ENCODE peak calls at places on chromosome 19, in eight cellular contexts. One of them, this sample, is unnamed.
A peak's percentile ranks its signal among the peaks of the same experiment; 100 is the strongest.

GRCh38 chr19:54470991-54471782 is 1.9 kb downstream of the CDC42EP5 start:
- DNase-seq in HEK293T: no peak
- DNase-seq in heart left ventricle: peak; percentile 48
- DNase-seq in left colon: no peak
- DNase-seq in T-helper 2 cell: no peak
- DNase-seq in NCI-H1105: no peak
- DNase-seq in SK-N-DZ: no peak
- DNase-seq in Peyer's patch: peak; percentile 77
- DNase-seq in this sample: no peak

GRCh38 chr19:58117841-58118575 is 20.0 kb upstream of the ZSCAN18 start:
- DNase-seq in HEK293T: no peak
- DNase-seq in heart left ventricle: no peak
- DNase-seq in left colon: no peak
- DNase-seq in T-helper 2 cell: no peak
- DNase-seq in NCI-H1105: no peak
- DNase-seq in SK-N-DZ: no peak
- DNase-seq in Peyer's patch: no peak
- DNase-seq in this sample: no peak

GRCh38 chr19:37007587-37008220 is 70.5 kb upstream of the ZNF420 start:
- DNase-seq in HEK293T: no peak
- DNase-seq in heart left ventricle: peak; percentile 88
- DNase-seq in left colon: no peak
- DNase-seq in T-helper 2 cell: peak; percentile 56
- DNase-seq in NCI-H1105: peak; percentile 83
- DNase-seq in SK-N-DZ: no peak
- DNase-seq in Peyer's patch: no peak
- DNase-seq in this sample: no peak

GRCh38 chr19:18021121-18021755 is 13.3 kb downstream of the ARRDC2 start:
- DNase-seq in HEK293T: no peak
- DNase-seq in heart left ventricle: peak; percentile 93
- DNase-seq in left colon: peak; percentile 83
- DNase-seq in T-helper 2 cell: peak; percentile 46
- DNase-seq in NCI-H1105: no peak
- DNase-seq in SK-N-DZ: no peak
- DNase-seq in Peyer's patch: peak; percentile 80
- DNase-seq in this sample: no peak

GRCh38 chr19:3620145-3620816 is 6.3 kb downstream of the CACTIN start:
- DNase-seq in HEK293T: no peak
- DNase-seq in heart left ventricle: no peak
- DNase-seq in left colon: no peak
- DNase-seq in T-helper 2 cell: no peak
- DNase-seq in NCI-H1105: no peak
- DNase-seq in SK-N-DZ: no peak
- DNase-seq in Peyer's patch: no peak
- DNase-seq in this sample: no peak

GRCh38 chr19:55245236-55245904 is 13.4 kb downstream of the PPP6R1 start:
- DNase-seq in HEK293T: no peak
- DNase-seq in heart left ventricle: no peak
- DNase-seq in left colon: no peak
- DNase-seq in T-helper 2 cell: no peak
- DNase-seq in NCI-H1105: no peak
- DNase-seq in SK-N-DZ: no peak
- DNase-seq in Peyer's patch: peak; percentile 39
- DNase-seq in this sample: no peak

GRCh38 chr19:292281-292884 is 1.2 kb upstream of the PLPP2 start:
- DNase-seq in HEK293T: no peak
- DNase-seq in heart left ventricle: no peak
- DNase-seq in left colon: no peak
- DNase-seq in T-helper 2 cell: no peak
- DNase-seq in NCI-H1105: no peak
- DNase-seq in SK-N-DZ: no peak
- DNase-seq in Peyer's patch: peak; percentile 51
- DNase-seq in this sample: no peak

GRCh38 chr19:28208745-28209144 is 1004.2 kb downstream of the UQCRFS1 start:
- DNase-seq in HEK293T: no peak
- DNase-seq in heart left ventricle: no peak
- DNase-seq in left colon: no peak
- DNase-seq in T-helper 2 cell: peak; percentile 2
- DNase-seq in NCI-H1105: no peak
- DNase-seq in SK-N-DZ: no peak
- DNase-seq in Peyer's patch: no peak
- DNase-seq in this sample: no peak

GRCh38 chr19:9885077-9885552 is 50.0 kb downstream of the PIN1 start:
- DNase-seq in HEK293T: peak; percentile 45
- DNase-seq in heart left ventricle: peak; percentile 44
- DNase-seq in left colon: no peak
- DNase-seq in T-helper 2 cell: no peak
- DNase-seq in NCI-H1105: no peak
- DNase-seq in SK-N-DZ: no peak
- DNase-seq in Peyer's patch: no peak
- DNase-seq in this sample: peak; percentile 92

GRCh38 chr19:16252459-16253205 is 54.9 kb downstream of the AP1M1 start:
- DNase-seq in HEK293T: no peak
- DNase-seq in heart left ventricle: no peak
- DNase-seq in left colon: peak; percentile 46
- DNase-seq in T-helper 2 cell: no peak
- DNase-seq in NCI-H1105: no peak
- DNase-seq in SK-N-DZ: no peak
- DNase-seq in Peyer's patch: no peak
- DNase-seq in this sample: no peak

GRCh38 chr19:8210660-8211101 is 1.5 kb downstream of the CERS4 start:
- DNase-seq in HEK293T: no peak
- DNase-seq in heart left ventricle: no peak
- DNase-seq in left colon: no peak
- DNase-seq in T-helper 2 cell: no peak
- DNase-seq in NCI-H1105: no peak
- DNase-seq in SK-N-DZ: no peak
- DNase-seq in Peyer's patch: no peak
- DNase-seq in this sample: no peak

GRCh38 chr19:18020212-18021067 is 12.5 kb downstream of the ARRDC2 start:
- DNase-seq in HEK293T: no peak
- DNase-seq in heart left ventricle: peak; percentile 96
- DNase-seq in left colon: peak; percentile 76
- DNase-seq in T-helper 2 cell: no peak
- DNase-seq in NCI-H1105: no peak
- DNase-seq in SK-N-DZ: no peak
- DNase-seq in Peyer's patch: peak; percentile 78
- DNase-seq in this sample: no peak

GRCh38 chr19:29372921-29373797 is 152.6 kb upstream of the VSTM2B start:
- DNase-seq in HEK293T: no peak
- DNase-seq in heart left ventricle: no peak
- DNase-seq in left colon: no peak
- DNase-seq in T-helper 2 cell: no peak
- DNase-seq in NCI-H1105: no peak
- DNase-seq in SK-N-DZ: no peak
- DNase-seq in Peyer's patch: peak; percentile 30
- DNase-seq in this sample: no peak

GRCh38 chr19:3386447-3387234 is 20.3 kb downstream of the NFIC start:
- DNase-seq in HEK293T: no peak
- DNase-seq in heart left ventricle: peak; percentile 83
- DNase-seq in left colon: peak; percentile 64
- DNase-seq in T-helper 2 cell: no peak
- DNase-seq in NCI-H1105: no peak
- DNase-seq in SK-N-DZ: no peak
- DNase-seq in Peyer's patch: no peak
- DNase-seq in this sample: no peak

This sample was measured in NCI-H1694.